ENCODE peak calls at places on chromosomes 6 and 20, in eight cellular contexts. Z is HCEC 1CT; D is activated T-cell treated with anti-CD3 and anti-CD28 coated beads for 1 hour; C is activated effector memory CD4-positive, alpha-beta T cell treated with anti-CD3 and anti-CD28 coated beads, Interleukin-2, amount 50 U/mL, for 16 hours; F is mucosa of descending colon; K is activated CD4-positive, alpha-beta T cell treated with anti-CD3 and anti-CD28 coated beads, Interleukin-2, amount 10 ng/mL, durations not matched to agents 7 days and 5 days; J is naive thymus-derived CD4-positive, alpha-beta T cell; M is kidney tubule cell. E is an unnamed sample.

GRCh38 chr6:124823240-124824105 is 138.8 kb upstream of the RNF217 start:
- DNase-seq in C (no peak), K (no peak), Z (no peak), F (no peak), D (no peak), J (no peak), M (no peak), E (no peak)

GRCh38 chr6:138419766-138420165 is 15.7 kb downstream of the HEBP2 start:
- DNase-seq in J (no peak), F (no peak), K (no peak), M (no peak), D (no peak), C (no peak), Z (no peak), E (no peak)

GRCh38 chr6:17584241-17584803 is 15.8 kb upstream of the FAM8A1 start:
- DNase-seq in J (peak), M (peak), F (peak), Z (peak), C (no peak), K (peak), D (no peak), E (no peak)

GRCh38 chr6:32970413-32971244 is 2.2 kb downstream of the BRD2 start:
- DNase-seq in D (peak), F (peak), M (peak), Z (peak), C (peak), J (peak), K (peak), E (peak)

GRCh38 chr6:144568241-144568640 is 283.1 kb downstream of the UTRN start:
- DNase-seq in K (no peak), Z (no peak), J (no peak), F (no peak), M (no peak), D (no peak), C (no peak), E (no peak)

GRCh38 chr6:78150425-78150824 is 497.6 kb downstream of the MEI4 start:
- DNase-seq in M (no peak), Z (no peak), J (no peak), F (no peak), K (no peak), D (no peak), C (no peak), E (no peak)

GRCh38 chr20:49510562-49511117 is 28.2 kb upstream of the KCNB1 start:
- DNase-seq in J (no peak), C (no peak), F (peak), M (no peak), Z (peak), D (no peak), K (no peak), E (no peak)

GRCh38 chr20:47379433-47380150 is 23.1 kb upstream of the ZMYND8 start:
- DNase-seq in D (no peak), J (no peak), K (no peak), Z (peak), F (no peak), C (no peak), M (no peak), E (no peak)

GRCh38 chr6:21264288-21264818 is 329.2 kb upstream of the SOX4 start:
- DNase-seq in M (no peak), Z (no peak), D (no peak), F (peak), J (no peak), C (no peak), K (no peak), E (no peak)

GRCh38 chr6:65646494-65647035 is 60.5 kb downstream of the EYS start:
- DNase-seq in C (no peak), F (no peak), Z (no peak), K (no peak), M (no peak), J (no peak), D (no peak), E (no peak)

GRCh38 chr6:90406142-90406794 is 109.6 kb upstream of the BACH2 start:
- DNase-seq in C (no peak), K (peak), J (no peak), Z (peak), F (no peak), D (no peak), M (peak), E (no peak)

GRCh38 chr6:53338304-53338703 is 10.4 kb downstream of the ELOVL5 start:
- DNase-seq in D (no peak), K (no peak), J (no peak), M (no peak), F (no peak), Z (no peak), C (no peak), E (no peak)

GRCh38 chr20:12395404-12396159 is 477.9 kb downstream of the BTBD3 start:
- DNase-seq in J (no peak), C (no peak), D (no peak), Z (no peak), F (no peak), K (no peak), M (peak), E (no peak)

GRCh38 chr6:88376759-88377387 is 210.7 kb upstream of the CNR1 start:
- DNase-seq in D (no peak), K (no peak), F (no peak), C (no peak), M (peak), J (no peak), Z (peak), E (no peak)

GRCh38 chr20:63567382-63568169 is 6.5 kb downstream of the HELZ2 start:
- DNase-seq in M (no peak), C (peak), J (peak), D (no peak), Z (no peak), F (peak), K (peak), E (no peak)

GRCh38 chr20:35738410-35739179 is 3.5 kb downstream of the RBM39 start:
- DNase-seq in C (no peak), F (no peak), Z (no peak), K (no peak), J (no peak), D (no peak), M (no peak), E (no peak)